ENCODE peak calls at places on chromosomes 12 and 14, in ten cellular contexts. A is germinal center; J is fibroblast of the conjunctiva; C is AG08395; U is cardiac fibroblast; E is activated CD4-positive, alpha-beta T cell treated with anti-CD3 and anti-CD28 coated beads, Interleukin-2, amount 10 ng/mL, durations not matched to agents 7 days and 5 days; Z is Caki2; R is fibroblast of the aortic adventitia; B is dorsolateral prefrontal cortex; G is NCI-H82. V is an unnamed sample.

GRCh38 chr14:104131968-104132732 is 6.2 kb upstream of the KIF26A start:
- DNase-seq in A (no peak), J (no peak), C (no peak), U (no peak), E (no peak), Z (no peak), R (no peak), B (no peak), G (no peak), V (peak; percentile 46)

GRCh38 chr12:57803317-57803893 is 15.1 kb downstream of the AVIL start:
- DNase-seq in A (peak; percentile 33), J (no peak), C (peak; percentile 77), U (peak; percentile 63), E (peak; percentile 51), Z (peak; percentile 31), R (peak; percentile 55), B (peak; percentile 63), G (peak; percentile 62), V (peak; percentile 47)

GRCh38 chr14:29144598-29144997 is 378.0 kb downstream of the FOXG1 start:
- DNase-seq in A (no peak), J (peak; percentile 98), C (peak; percentile 76), U (peak; percentile 87), E (no peak), Z (no peak), R (peak; percentile 99), B (no peak), G (no peak), V (no peak)

GRCh38 chr12:113060336-113060960 is 3.9 kb downstream of the DTX1 start:
- DNase-seq in A (no peak), J (no peak), C (no peak), U (no peak), E (no peak), Z (no peak), R (no peak), B (no peak), G (no peak), V (no peak)

GRCh38 chr12:62757048-62757447 is 177.9 kb downstream of the PPM1H start:
- DNase-seq in A (no peak), J (no peak), C (no peak), U (no peak), E (no peak), Z (no peak), R (no peak), B (no peak), G (no peak), V (no peak)

GRCh38 chr14:49173765-49174373 is 412.3 kb downstream of the RPS29 start:
- DNase-seq in A (peak; percentile 44), J (peak; percentile 39), C (peak; percentile 60), U (peak; percentile 83), E (peak; percentile 68), Z (peak; percentile 45), R (peak; percentile 66), B (no peak), G (peak; percentile 86), V (no peak)

GRCh38 chr14:40347675-40348074 is 915.4 kb upstream of the FBXO33 start:
- DNase-seq in A (no peak), J (no peak), C (no peak), U (no peak), E (no peak), Z (no peak), R (no peak), B (no peak), G (no peak), V (no peak)

GRCh38 chr14:93007225-93007997 is 84.5 kb downstream of the CHGA start:
- DNase-seq in A (peak; percentile 55), J (peak; percentile 22), C (peak; percentile 90), U (peak; percentile 67), E (no peak), Z (peak; percentile 34), R (peak; percentile 75), B (no peak), G (no peak), V (peak; percentile 58)

GRCh38 chr14:72617391-72618011 is 276.4 kb downstream of the DPF3 start:
- DNase-seq in A (no peak), J (peak; percentile 28), C (no peak), U (peak; percentile 33), E (no peak), Z (no peak), R (peak; percentile 78), B (peak; percentile 64), G (no peak), V (peak; percentile 61)

GRCh38 chr14:101068293-101068957 is 164.9 kb upstream of the RTL1 start:
- DNase-seq in A (no peak), J (no peak), C (no peak), U (no peak), E (no peak), Z (no peak), R (no peak), B (no peak), G (no peak), V (no peak)

GRCh38 chr14:58098507-58098906 is 53.5 kb downstream of the ARMH4 start:
- DNase-seq in A (no peak), J (no peak), C (no peak), U (no peak), E (no peak), Z (no peak), R (no peak), B (no peak), G (no peak), V (peak; percentile 59)

GRCh38 chr14:24307575-24308341 is at the start of gene CIDEB:
- DNase-seq in A (peak; percentile 73), J (no peak), C (peak; percentile 81), U (peak; percentile 68), E (peak; percentile 71), Z (peak; percentile 74), R (peak; percentile 62), B (peak; percentile 56), G (peak; percentile 66), V (peak; percentile 59)

GRCh38 chr14:33728010-33728498 is 222.8 kb downstream of the EGLN3 start:
- DNase-seq in A (no peak), J (no peak), C (no peak), U (no peak), E (no peak), Z (peak; percentile 52), R (no peak), B (no peak), G (no peak), V (no peak)

GRCh38 chr12:22060261-22060660 is 14.2 kb downstream of the CMAS start:
- DNase-seq in A (no peak), J (no peak), C (no peak), U (no peak), E (no peak), Z (no peak), R (no peak), B (no peak), G (no peak), V (no peak)

GRCh38 chr14:34218866-34219265 is 243.2 kb downstream of the SPTSSA start:
- DNase-seq in A (no peak), J (no peak), C (no peak), U (no peak), E (no peak), Z (no peak), R (no peak), B (no peak), G (no peak), V (no peak)

GRCh38 chr12:59403259-59403932 is 192.4 kb upstream of the SLC16A7 start:
- DNase-seq in A (peak; percentile 3), J (peak; percentile 80), C (peak; percentile 75), U (peak; percentile 79), E (peak; percentile 59), Z (peak; percentile 52), R (peak; percentile 86), B (peak; percentile 21), G (peak; percentile 75), V (peak; percentile 22)

GRCh38 chr12:32302218-32302826 is 97.0 kb upstream of the FGD4 start:
- DNase-seq in A (peak; percentile 75), J (no peak), C (peak; percentile 48), U (peak; percentile 46), E (peak; percentile 12), Z (no peak), R (peak; percentile 34), B (no peak), G (peak; percentile 78), V (no peak)

GRCh38 chr14:35789651-35790050 is 19.4 kb downstream of the RALGAPA1 start:
- DNase-seq in A (no peak), J (no peak), C (peak; percentile 10), U (no peak), E (no peak), Z (no peak), R (no peak), B (no peak), G (no peak), V (no peak)

GRCh38 chr12:54215990-54216579 is 27.3 kb upstream of the SMUG1 start:
- DNase-seq in A (peak; percentile 20), J (no peak), C (no peak), U (no peak), E (peak; percentile 59), Z (no peak), R (no peak), B (no peak), G (no peak), V (no peak)

GRCh38 chr12:109421355-109422087 is 55.6 kb downstream of the KCTD10 start:
- DNase-seq in A (no peak), J (no peak), C (no peak), U (no peak), E (no peak), Z (no peak), R (peak; percentile 15), B (no peak), G (no peak), V (no peak)

GRCh38 chr14:100593751-100594624 is 6.8 kb upstream of the BEGAIN start:
- DNase-seq in A (no peak), J (no peak), C (no peak), U (no peak), E (no peak), Z (no peak), R (no peak), B (no peak), G (no peak), V (peak; percentile 33)

GRCh38 chr12:89439946-89440345 is 84.7 kb downstream of the GALNT4 start:
- DNase-seq in A (no peak), J (no peak), C (peak; percentile 50), U (peak; percentile 34), E (no peak), Z (no peak), R (peak; percentile 30), B (no peak), G (no peak), V (no peak)

GRCh38 chr14:66422019-66422946 is 63.9 kb upstream of the CCDC196 start:
- DNase-seq in A (no peak), J (no peak), C (no peak), U (no peak), E (no peak), Z (no peak), R (no peak), B (no peak), G (no peak), V (no peak)

GRCh38 chr14:57987596-57988300 is 121.9 kb upstream of the SLC35F4 start:
- DNase-seq in A (no peak), J (no peak), C (no peak), U (no peak), E (no peak), Z (no peak), R (no peak), B (peak; percentile 62), G (no peak), V (no peak)

GRCh38 chr12:46152456-46152855 is 116.4 kb downstream of the SLC38A1 start:
- DNase-seq in A (no peak), J (no peak), C (no peak), U (no peak), E (no peak), Z (no peak), R (no peak), B (no peak), G (no peak), V (no peak)

GRCh38 chr12:108305520-108305919 is 33.6 kb downstream of the CMKLR1 start:
- DNase-seq in A (no peak), J (peak; percentile 52), C (peak; percentile 89), U (peak; percentile 75), E (no peak), Z (no peak), R (peak; percentile 71), B (peak; percentile 36), G (no peak), V (peak; percentile 90)

GRCh38 chr12:123491056-123491455 is 33.1 kb downstream of the SNRNP35 start:
- DNase-seq in A (no peak), J (no peak), C (no peak), U (no peak), E (no peak), Z (no peak), R (no peak), B (no peak), G (no peak), V (no peak)

V was measured in heart left ventricle.